ENCODE peak calls at places on chromosomes 1 and 21, in four cellular contexts. R, O, N and I are unnamed samples.

GRCh38 chr1:91889717-91890459 is 3.9 kb upstream of the TGFBR3 start:
- DNase-seq in N (no peak), R (no peak), O (no peak), I (no peak)

GRCh38 chr1:31576201-31576669 is at the start of gene TINAGL1:
- DNase-seq in O (no peak), N (no peak), R (peak), I (no peak)

GRCh38 chr1:9680091-9680490 is 28.6 kb downstream of the PIK3CD start:
- DNase-seq in O (no peak), R (no peak), N (no peak), I (no peak)

GRCh38 chr1:156336242-156336641 is 1.9 kb downstream of the CCT3 start:
- DNase-seq in O (no peak), N (no peak), R (no peak), I (no peak)

GRCh38 chr1:100736766-100737165 is 17.2 kb downstream of the VCAM1 start:
- DNase-seq in R (no peak), O (no peak), N (no peak), I (no peak)

GRCh38 chr1:216532399-216532798 is 109.2 kb upstream of the USH2A start:
- DNase-seq in N (no peak), R (no peak), O (no peak), I (no peak)

GRCh38 chr1:202577381-202577780 is 132.9 kb downstream of the SYT2 start:
- DNase-seq in R (no peak), O (no peak), N (no peak), I (no peak)

GRCh38 chr1:207393610-207394009 is 60.5 kb upstream of the CR2 start:
- DNase-seq in R (peak), O (no peak), N (no peak), I (no peak)

GRCh38 chr1:197557302-197557701 is 218.0 kb downstream of the DENND1B start:
- DNase-seq in N (no peak), R (peak), O (no peak), I (no peak)

GRCh38 chr21:31142600-31142999 is 104.3 kb upstream of the KRTAP19-8 start:
- DNase-seq in N (no peak), R (no peak), O (peak), I (no peak)

GRCh38 chr1:21262282-21263051 is 27.8 kb downstream of the ECE1 start:
- DNase-seq in R (peak), O (no peak), N (no peak), I (no peak)

GRCh38 chr1:89025928-89026327 is 3.3 kb upstream of the GBP3 start:
- DNase-seq in N (no peak), O (no peak), R (no peak), I (no peak)

GRCh38 chr21:33070921-33071877 is 1.3 kb downstream of the OLIG1 start:
- DNase-seq in R (no peak), O (no peak), N (no peak), I (peak)

GRCh38 chr1:6130036-6130435 is 50.1 kb downstream of the CHD5 start:
- DNase-seq in R (no peak), O (no peak), N (no peak), I (no peak)

GRCh38 chr1:187893471-187893870 is 1064.7 kb downstream of the PLA2G4A start:
- DNase-seq in N (no peak), R (no peak), O (no peak), I (no peak)

GRCh38 chr1:59697138-59697811 is 117.5 kb upstream of the HOOK1 start:
- DNase-seq in O (peak), N (no peak), R (no peak), I (peak)

GRCh38 chr1:239816090-239816812 is 275.4 kb upstream of the FMN2 start:
- DNase-seq in R (peak), N (no peak), O (no peak), I (no peak)

GRCh38 chr1:94709891-94710581 is 110.1 kb upstream of the SLC44A3 start:
- DNase-seq in N (no peak), O (no peak), R (peak), I (no peak)

GRCh38 chr1:213250041-213250440 is 199.0 kb downstream of the RPS6KC1 start:
- DNase-seq in R (no peak), N (no peak), O (no peak), I (no peak)

GRCh38 chr1:56576880-56577858 is 2.2 kb downstream of the PLPP3 start:
- DNase-seq in O (no peak), R (peak), N (no peak), I (no peak)

GRCh38 chr1:219331424-219331823 is 157.7 kb downstream of the LYPLAL1 start:
- DNase-seq in R (no peak), O (no peak), N (no peak), I (no peak)

GRCh38 chr1:63827411-63828321 is 53.8 kb downstream of the ROR1 start:
- DNase-seq in R (peak), O (no peak), N (no peak), I (no peak)

GRCh38 chr1:230464618-230465017 is 38.5 kb upstream of the PGBD5 start:
- DNase-seq in O (no peak), R (no peak), N (no peak), I (no peak)

GRCh38 chr1:26932536-26932935 is 11.0 kb downstream of the NUDC start:
- DNase-seq in R (no peak), O (no peak), N (no peak), I (no peak)

GRCh38 chr21:46604975-46605758 is at the start of gene S100B:
- DNase-seq in R (no peak), O (peak), N (no peak), I (no peak)

GRCh38 chr1:66563094-66563800 is 29.3 kb downstream of the SGIP1 start:
- DNase-seq in R (peak), O (no peak), N (no peak), I (no peak)

GRCh38 chr1:155171836-155172731 is 1.0 kb downstream of the KRTCAP2 start:
- DNase-seq in O (no peak), R (no peak), N (no peak), I (no peak)

GRCh38 chr1:234998174-234998741 is 130.4 kb downstream of the TOMM20 start:
- DNase-seq in R (peak), N (no peak), O (no peak), I (no peak)

GRCh38 chr1:55877440-55878232 is 662.5 kb upstream of the USP24 start:
- DNase-seq in N (no peak), O (no peak), R (no peak), I (no peak)

GRCh38 chr1:29650476-29650875 is 414.2 kb downstream of the PTPRU start:
- DNase-seq in N (no peak), O (no peak), R (no peak), I (no peak)

GRCh38 chr1:53526451-53527101 is 67.4 kb downstream of the DMRTB1 start:
- DNase-seq in N (no peak), O (no peak), R (peak), I (no peak)

GRCh38 chr1:230289350-230289644 is 136.8 kb downstream of the PGBD5 start:
- DNase-seq in N (no peak), R (no peak), O (no peak), I (no peak)

GRCh38 chr1:35120458-35121133 is 41.4 kb downstream of the ZMYM1 start:
- DNase-seq in R (peak), O (no peak), N (no peak), I (no peak)

GRCh38 chr1:110951161-110951560 is 12.6 kb downstream of the LRIF1 start:
- DNase-seq in N (no peak), O (no peak), R (no peak), I (no peak)

GRCh38 chr1:24968941-24969585 is 39.0 kb upstream of the RUNX3 start:
- DNase-seq in O (no peak), R (no peak), N (no peak), I (no peak)

GRCh38 chr1:54854376-54855020 is 32.5 kb downstream of the DHCR24 start:
- DNase-seq in N (no peak), O (no peak), R (peak), I (no peak)

GRCh38 chr1:37765937-37766664 is 1.2 kb upstream of the EPHA10 start:
- DNase-seq in O (no peak), R (peak), N (no peak), I (no peak)